ENCODE peak calls at places on chromosome 1, in seven cellular contexts. X is stimulated activated CD4-positive, alpha-beta T cell treated with anti-CD3 and anti-CD28 coated beads, Interleukin-15, amount 100 ng/mL, for 24 hours; P is ovary; R is astrocyte; Y is prostate gland; A is skeletal muscle cell; U is T-helper 17 cell. C is an unnamed sample.

GRCh38 chr1:36095760-36096405 is 7.2 kb downstream of the ADPRS start:
- DNase-seq in A (no peak), U (no peak), P (no peak), Y (no peak), X (no peak), R (no peak), C (no peak)

GRCh38 chr1:10799726-10800125 is 3.3 kb upstream of the CASZ1 start:
- DNase-seq in A (no peak), X (no peak), R (no peak), P (no peak), U (no peak), Y (no peak), C (no peak)

GRCh38 chr1:235270625-235271024 is 57.4 kb downstream of the ARID4B start:
- DNase-seq in Y (no peak), R (peak; percentile 67), A (no peak), U (no peak), P (no peak), X (no peak), C (no peak)

GRCh38 chr1:1778827-1779675 is 781 bp upstream of the NADK start:
- DNase-seq in A (no peak), R (no peak), P (peak; percentile 68), U (peak; percentile 83), Y (peak; percentile 72), X (peak; percentile 89), C (peak; percentile 93)

GRCh38 chr1:224512600-224513151 is 78.1 kb upstream of the WDR26 start:
- DNase-seq in U (no peak), R (no peak), X (no peak), A (no peak), Y (no peak), P (no peak), C (no peak)

GRCh38 chr1:86788300-86789206 is 84.2 kb downstream of the SH3GLB1 start:
- DNase-seq in R (peak; percentile 99), Y (no peak), P (no peak), X (no peak), U (no peak), A (peak; percentile 94), C (no peak)

GRCh38 chr1:202101182-202101581 is 21.5 kb upstream of the GPR37L1 start:
- DNase-seq in U (no peak), Y (no peak), A (no peak), P (no peak), X (no peak), R (no peak), C (no peak)

GRCh38 chr1:60978421-60979357 is 103.7 kb upstream of the NFIA start:
- DNase-seq in U (no peak), R (no peak), P (no peak), Y (peak; percentile 12), A (no peak), X (peak; percentile 44), C (no peak)

GRCh38 chr1:29521846-29522580 is 285.7 kb downstream of the PTPRU start:
- DNase-seq in P (no peak), U (no peak), Y (no peak), X (no peak), A (no peak), R (no peak), C (no peak)